ENCODE peak calls at places on chromosomes 16 and 17, in seven cellular contexts. One of them, this sample, is unnamed.

GRCh38 chr17:78793415-78793814 is 11.3 kb upstream of the CYTH1 start:
- DNase-seq in H1: no peak
- DNase-seq in IMR-90: no peak
- DNase-seq in trophoblast cell: peak; percentile 46
- DNase-seq in fibroblast of lung: no peak
- DNase-seq in neural progenitor cell: no peak
- DNase-seq in PC-3: no peak
- DNase-seq in this sample: no peak

GRCh38 chr17:15268003-15268402 is 2.9 kb upstream of the PMP22 start:
- DNase-seq in H1: no peak
- DNase-seq in IMR-90: no peak
- DNase-seq in trophoblast cell: peak; percentile 40
- DNase-seq in fibroblast of lung: no peak
- DNase-seq in neural progenitor cell: no peak
- DNase-seq in PC-3: no peak
- DNase-seq in this sample: no peak

GRCh38 chr16:9072806-9073341 is 18.6 kb upstream of the HAPSTR1 start:
- DNase-seq in H1: no peak
- DNase-seq in IMR-90: peak; percentile 96
- DNase-seq in trophoblast cell: peak; percentile 94
- DNase-seq in fibroblast of lung: peak; percentile 95
- DNase-seq in neural progenitor cell: no peak
- DNase-seq in PC-3: peak; percentile 54
- DNase-seq in this sample: peak; percentile 61

GRCh38 chr16:67445913-67446907 is 15.3 kb downstream of the HSD11B2 start:
- DNase-seq in H1: no peak
- DNase-seq in IMR-90: no peak
- DNase-seq in trophoblast cell: no peak
- DNase-seq in fibroblast of lung: peak; percentile 48
- DNase-seq in neural progenitor cell: no peak
- DNase-seq in PC-3: no peak
- DNase-seq in this sample: no peak

GRCh38 chr17:45787044-45787443 is 2.9 kb downstream of the CRHR1 start:
- DNase-seq in H1: no peak
- DNase-seq in IMR-90: no peak
- DNase-seq in trophoblast cell: no peak
- DNase-seq in fibroblast of lung: no peak
- DNase-seq in neural progenitor cell: no peak
- DNase-seq in PC-3: no peak
- DNase-seq in this sample: no peak

GRCh38 chr16:27313422-27314160 is at the start of gene IL4R:
- DNase-seq in H1: no peak
- DNase-seq in IMR-90: peak; percentile 77
- DNase-seq in trophoblast cell: peak; percentile 80
- DNase-seq in fibroblast of lung: peak; percentile 71
- DNase-seq in neural progenitor cell: peak; percentile 73
- DNase-seq in PC-3: peak; percentile 48
- DNase-seq in this sample: peak; percentile 60

GRCh38 chr17:71995570-71995969 is 125.2 kb upstream of the SOX9 start:
- DNase-seq in H1: no peak
- DNase-seq in IMR-90: peak; percentile 67
- DNase-seq in trophoblast cell: no peak
- DNase-seq in fibroblast of lung: no peak
- DNase-seq in neural progenitor cell: no peak
- DNase-seq in PC-3: peak; percentile 88
- DNase-seq in this sample: no peak

GRCh38 chr17:81911277-81911961 is at the start of gene PCYT2:
- DNase-seq in H1: no peak
- DNase-seq in IMR-90: peak; percentile 73
- DNase-seq in trophoblast cell: peak; percentile 93
- DNase-seq in fibroblast of lung: peak; percentile 83
- DNase-seq in neural progenitor cell: peak; percentile 97
- DNase-seq in PC-3: peak; percentile 90
- DNase-seq in this sample: peak; percentile 90

GRCh38 chr16:8804313-8804712 is 6.7 kb downstream of the PMM2 start:
- DNase-seq in H1: no peak
- DNase-seq in IMR-90: no peak
- DNase-seq in trophoblast cell: no peak
- DNase-seq in fibroblast of lung: no peak
- DNase-seq in neural progenitor cell: no peak
- DNase-seq in PC-3: no peak
- DNase-seq in this sample: no peak

DNA sequence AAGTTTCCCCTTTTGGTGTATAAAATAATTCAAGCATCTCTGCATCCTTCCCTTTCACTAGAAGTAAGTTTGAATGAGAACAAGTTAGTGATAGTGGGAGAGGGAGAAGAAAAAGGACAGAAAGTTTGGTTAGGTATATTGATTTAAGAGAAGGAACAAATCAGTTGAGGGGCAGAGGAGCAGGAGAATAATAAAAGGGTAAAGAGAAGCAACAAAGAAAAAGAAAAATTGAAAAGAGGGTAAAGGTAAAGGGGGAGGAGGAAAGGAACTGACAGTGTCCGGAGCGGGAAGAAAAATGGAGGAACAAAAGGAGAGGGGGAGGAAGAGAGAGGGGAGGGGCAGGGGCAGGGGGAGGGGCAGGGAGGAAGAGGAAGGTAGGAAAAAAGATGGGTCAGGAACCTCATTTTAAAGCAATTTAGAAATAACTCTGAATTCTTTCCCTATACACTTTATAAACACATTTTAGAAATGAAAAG is 6.3 kb upstream of the IGF2BP1 start:
- DNase-seq in H1: no peak
- DNase-seq in IMR-90: no peak
- DNase-seq in trophoblast cell: no peak
- DNase-seq in fibroblast of lung: no peak
- DNase-seq in neural progenitor cell: peak; percentile 36
- DNase-seq in PC-3: no peak
- DNase-seq in this sample: no peak
- H3K9ac ChIP-seq in H1: peak overlapping the region; percentile 49
- H3K9ac ChIP-seq in IMR-90: no peak overlapping the region
- H3K9ac ChIP-seq in trophoblast cell: no peak overlapping the region
- H3K9ac ChIP-seq in fibroblast of lung: no peak overlapping the region
- H3K9ac ChIP-seq in neural progenitor cell: peak overlapping the region; percentile 17
- H3K9ac ChIP-seq in PC-3: no peak overlapping the region
- H3K9ac ChIP-seq in this sample: no peak overlapping the region

GRCh38 chr17:43595466-43595865 is 49.3 kb upstream of the ETV4 start:
- DNase-seq in H1: no peak
- DNase-seq in IMR-90: no peak
- DNase-seq in trophoblast cell: peak; percentile 75
- DNase-seq in fibroblast of lung: no peak
- DNase-seq in neural progenitor cell: no peak
- DNase-seq in PC-3: peak; percentile 79
- DNase-seq in this sample: no peak

GRCh38 chr17:43588664-43589435 is 42.7 kb upstream of the ETV4 start:
- DNase-seq in H1: no peak
- DNase-seq in IMR-90: no peak
- DNase-seq in trophoblast cell: no peak
- DNase-seq in fibroblast of lung: no peak
- DNase-seq in neural progenitor cell: no peak
- DNase-seq in PC-3: no peak
- DNase-seq in this sample: no peak

GRCh38 chr17:43588121-43588520 is 42.0 kb upstream of the ETV4 start:
- DNase-seq in H1: no peak
- DNase-seq in IMR-90: no peak
- DNase-seq in trophoblast cell: no peak
- DNase-seq in fibroblast of lung: no peak
- DNase-seq in neural progenitor cell: no peak
- DNase-seq in PC-3: no peak
- DNase-seq in this sample: no peak

GRCh38 chr17:43587647-43588046 is 41.5 kb upstream of the ETV4 start:
- DNase-seq in H1: no peak
- DNase-seq in IMR-90: no peak
- DNase-seq in trophoblast cell: peak; percentile 88
- DNase-seq in fibroblast of lung: no peak
- DNase-seq in neural progenitor cell: no peak
- DNase-seq in PC-3: no peak
- DNase-seq in this sample: no peak

GRCh38 chr17:43591750-43592562 is 45.8 kb upstream of the ETV4 start:
- DNase-seq in H1: no peak
- DNase-seq in IMR-90: peak; percentile 92
- DNase-seq in trophoblast cell: no peak
- DNase-seq in fibroblast of lung: peak; percentile 73
- DNase-seq in neural progenitor cell: peak; percentile 15
- DNase-seq in PC-3: peak; percentile 86
- DNase-seq in this sample: no peak
- H3K9ac ChIP-seq in H1: no peak overlapping the region
- H3K9ac ChIP-seq in IMR-90: peak overlapping the region; percentile 46
- H3K9ac ChIP-seq in trophoblast cell: no peak overlapping the region
- H3K9ac ChIP-seq in fibroblast of lung: peak overlapping the region; percentile 50
- H3K9ac ChIP-seq in neural progenitor cell: no peak overlapping the region
- H3K9ac ChIP-seq in PC-3: peak overlapping the region; percentile 31
- H3K9ac ChIP-seq in this sample: no peak overlapping the region

GRCh38 chr16:14182999-14183398 is 111.9 kb downstream of the MRTFB start:
- DNase-seq in H1: no peak
- DNase-seq in IMR-90: no peak
- DNase-seq in trophoblast cell: no peak
- DNase-seq in fibroblast of lung: no peak
- DNase-seq in neural progenitor cell: no peak
- DNase-seq in PC-3: no peak
- DNase-seq in this sample: no peak

GRCh38 chr16:14181371-14182050 is 110.4 kb downstream of the MRTFB start:
- DNase-seq in H1: no peak
- DNase-seq in IMR-90: peak; percentile 89
- DNase-seq in trophoblast cell: peak; percentile 57
- DNase-seq in fibroblast of lung: peak; percentile 89
- DNase-seq in neural progenitor cell: no peak
- DNase-seq in PC-3: peak; percentile 86
- DNase-seq in this sample: no peak

GRCh38 chr16:14179116-14179515 is 108.0 kb downstream of the MRTFB start:
- DNase-seq in H1: no peak
- DNase-seq in IMR-90: peak; percentile 46
- DNase-seq in trophoblast cell: no peak
- DNase-seq in fibroblast of lung: no peak
- DNase-seq in neural progenitor cell: no peak
- DNase-seq in PC-3: peak; percentile 30
- DNase-seq in this sample: no peak

GRCh38 chr16:14177704-14178103 is 106.6 kb downstream of the MRTFB start:
- DNase-seq in H1: no peak
- DNase-seq in IMR-90: no peak
- DNase-seq in trophoblast cell: no peak
- DNase-seq in fibroblast of lung: no peak
- DNase-seq in neural progenitor cell: no peak
- DNase-seq in PC-3: no peak
- DNase-seq in this sample: no peak

DNA sequence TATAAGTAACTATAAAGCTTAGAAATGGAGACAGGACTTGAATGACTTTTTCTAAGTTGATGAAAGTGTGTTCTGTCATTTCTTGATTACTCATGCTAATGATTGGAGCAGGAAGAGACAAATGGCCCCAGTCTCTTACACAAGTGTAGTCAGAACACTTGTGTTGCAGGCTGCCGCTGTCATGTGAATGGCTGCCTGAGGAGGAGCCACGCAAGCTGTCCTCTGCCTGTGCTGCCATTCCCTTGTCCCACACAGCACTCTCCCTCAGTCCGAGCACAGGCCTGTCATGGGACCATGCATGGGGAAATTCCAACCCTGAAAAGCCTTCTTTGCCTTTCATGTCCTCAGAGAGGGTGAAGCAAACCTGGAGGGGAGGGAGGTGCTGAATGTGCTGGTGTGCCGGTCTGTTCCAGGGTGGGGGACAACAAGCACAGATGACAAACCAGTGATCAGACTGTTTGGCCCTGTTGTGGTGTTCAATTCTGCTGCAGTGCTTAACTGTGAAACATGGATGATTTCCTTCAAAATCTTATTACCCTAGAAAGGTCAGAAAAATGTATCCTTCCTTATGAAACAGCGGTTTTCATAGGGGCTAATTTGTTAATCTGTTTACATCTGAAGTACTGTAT is 109.4 kb downstream of the MRTFB start:
- DNase-seq in H1: no peak
- DNase-seq in IMR-90: no peak
- DNase-seq in trophoblast cell: no peak
- DNase-seq in fibroblast of lung: peak; percentile 14
- DNase-seq in neural progenitor cell: peak; percentile 44
- DNase-seq in PC-3: no peak
- DNase-seq in this sample: no peak
- H3K9ac ChIP-seq in H1: no peak overlapping the region
- H3K9ac ChIP-seq in IMR-90: no peak overlapping the region
- H3K9ac ChIP-seq in trophoblast cell: no peak overlapping the region
- H3K9ac ChIP-seq in fibroblast of lung: no peak overlapping the region
- H3K9ac ChIP-seq in neural progenitor cell: no peak overlapping the region
- H3K9ac ChIP-seq in PC-3: peak overlapping the region; percentile 42
- H3K9ac ChIP-seq in this sample: no peak overlapping the region

GRCh38 chr17:43545383-43545632 is 832 bp downstream of the ETV4 start:
- DNase-seq in H1: no peak
- DNase-seq in IMR-90: peak; percentile 18
- DNase-seq in trophoblast cell: peak; percentile 47
- DNase-seq in fibroblast of lung: no peak
- DNase-seq in neural progenitor cell: no peak
- DNase-seq in PC-3: no peak
- DNase-seq in this sample: peak; percentile 31
- H3K9ac ChIP-seq in H1: no peak overlapping the region
- H3K9ac ChIP-seq in IMR-90: peak overlapping the region; percentile 54
- H3K9ac ChIP-seq in trophoblast cell: no peak overlapping the region
- H3K9ac ChIP-seq in fibroblast of lung: peak overlapping the region; percentile 52
- H3K9ac ChIP-seq in neural progenitor cell: no peak overlapping the region
- H3K9ac ChIP-seq in PC-3: peak overlapping the region; percentile 91
- H3K9ac ChIP-seq in this sample: peak overlapping the region; percentile 75

GRCh38 chr16:11597737-11598136 is 11.0 kb upstream of the LITAF start:
- DNase-seq in H1: no peak
- DNase-seq in IMR-90: no peak
- DNase-seq in trophoblast cell: peak; percentile 53
- DNase-seq in fibroblast of lung: peak; percentile 53
- DNase-seq in neural progenitor cell: no peak
- DNase-seq in PC-3: no peak
- DNase-seq in this sample: no peak

GRCh38 chr16:11601911-11602310 is 15.2 kb upstream of the LITAF start:
- DNase-seq in H1: no peak
- DNase-seq in IMR-90: no peak
- DNase-seq in trophoblast cell: no peak
- DNase-seq in fibroblast of lung: no peak
- DNase-seq in neural progenitor cell: no peak
- DNase-seq in PC-3: no peak
- DNase-seq in this sample: no peak

GRCh38 chr16:11597268-11597690 is 10.6 kb upstream of the LITAF start:
- DNase-seq in H1: no peak
- DNase-seq in IMR-90: no peak
- DNase-seq in trophoblast cell: peak; percentile 93
- DNase-seq in fibroblast of lung: no peak
- DNase-seq in neural progenitor cell: no peak
- DNase-seq in PC-3: peak; percentile 14
- DNase-seq in this sample: no peak

GRCh38 chr16:11601425-11601824 is 14.7 kb upstream of the LITAF start:
- DNase-seq in H1: no peak
- DNase-seq in IMR-90: no peak
- DNase-seq in trophoblast cell: no peak
- DNase-seq in fibroblast of lung: no peak
- DNase-seq in neural progenitor cell: no peak
- DNase-seq in PC-3: no peak
- DNase-seq in this sample: no peak

DNA sequence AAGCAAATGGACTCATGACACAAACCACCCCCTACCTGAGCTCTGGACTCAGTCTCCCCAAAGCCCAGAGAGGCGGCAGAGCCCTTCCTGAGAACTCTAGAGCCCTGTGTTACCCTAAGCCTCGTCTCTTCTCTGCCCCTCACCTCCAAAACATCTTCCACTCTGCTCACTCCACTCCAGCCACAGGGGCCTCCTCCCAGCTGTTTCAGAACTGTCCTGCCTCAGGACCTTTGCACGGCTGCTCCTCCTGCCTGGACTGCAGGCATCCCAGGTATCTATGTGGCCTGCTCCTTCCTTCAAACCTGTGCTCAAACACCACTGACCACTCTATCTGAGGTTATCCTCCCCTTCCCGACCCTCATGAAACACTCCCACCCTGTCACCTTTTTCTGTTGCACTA is 12.9 kb upstream of the LITAF start:
- DNase-seq in H1: no peak
- DNase-seq in IMR-90: no peak
- DNase-seq in trophoblast cell: no peak
- DNase-seq in fibroblast of lung: no peak
- DNase-seq in neural progenitor cell: no peak
- DNase-seq in PC-3: no peak
- DNase-seq in this sample: no peak
- H3K9ac ChIP-seq in H1: no peak overlapping the region
- H3K9ac ChIP-seq in IMR-90: no peak overlapping the region
- H3K9ac ChIP-seq in trophoblast cell: no peak overlapping the region
- H3K9ac ChIP-seq in fibroblast of lung: no peak overlapping the region
- H3K9ac ChIP-seq in neural progenitor cell: no peak overlapping the region
- H3K9ac ChIP-seq in PC-3: no peak overlapping the region
- H3K9ac ChIP-seq in this sample: no peak overlapping the region

This sample was measured in DND-41.